ENCODE peak calls at places on chromosomes 6 and 20, in eight cellular contexts. T is uterus, E is upper lobe of left lung, F is PC-3, B is Peyer's patch, N is breast epithelium, C is foreskin keratinocyte, J is H9. L is an unnamed sample. For H3K4me1, the result is how much of the 10 kb centered on the place peaks cover.

GRCh38 chr6:157282279-157282678 is 41.0 kb downstream of the TMEM242 start:
- DNase-seq in T (no peak), E (no peak), F (no peak), B (no peak), N (no peak), C (no peak), J (no peak), L (no peak)

GRCh38 chr6:146543211-146543939 is at the start of gene RAB32:
- DNase-seq in T (peak), E (peak), F (peak), B (peak), N (peak), C (peak), J (peak), L (peak)

GRCh38 chr20:40982415-40983145 is 46.0 kb upstream of the TOP1 start:
- DNase-seq in T (no peak), E (no peak), F (no peak), B (no peak), N (no peak), C (no peak), J (no peak), L (no peak)

GRCh38 chr6:132023490-132023889 is 72.3 kb upstream of the CCN2 start:
- DNase-seq in T (no peak), E (no peak), F (peak), B (no peak), N (no peak), C (no peak), J (peak), L (no peak)

GRCh38 chr6:16240618-16241320 is 2.4 kb downstream of the GMPR start:
- DNase-seq in T (no peak), E (no peak), F (no peak), B (no peak), N (no peak), C (no peak), J (no peak), L (no peak)

GRCh38 chr20:63238491-63239126 is 2.9 kb downstream of the BIRC7 start:
- DNase-seq in T (no peak), E (no peak), F (no peak), B (no peak), N (no peak), C (no peak), J (no peak), L (no peak)

GRCh38 chr6:90144396-90144795 is 152.2 kb downstream of the BACH2 start:
- DNase-seq in T (no peak), E (no peak), F (peak), B (no peak), N (no peak), C (peak), J (no peak), L (no peak)

GRCh38 chr6:475341-475740 is 83.8 kb downstream of the IRF4 start:
- DNase-seq in T (no peak), E (no peak), F (no peak), B (no peak), N (no peak), C (no peak), J (no peak), L (no peak)

GRCh38 chr6:4774715-4775590 is 1.3 kb upstream of the CDYL start:
- DNase-seq in T (peak), E (peak), F (no peak), B (no peak), N (no peak), C (peak), J (peak), L (no peak)

GRCh38 chr6:31966506-31966905 is 5.4 kb downstream of the DXO start:
- DNase-seq in T (no peak), E (no peak), F (no peak), B (peak), N (no peak), C (no peak), J (no peak), L (no peak)

GRCh38 chr6:388202-388903 is 3.2 kb upstream of the IRF4 start:
- DNase-seq in T (no peak), E (no peak), F (no peak), B (no peak), N (no peak), C (no peak), J (no peak), L (no peak)

GRCh38 chr20:60108397-60108796 is 150.2 kb downstream of the CDH26 start:
- DNase-seq in T (no peak), E (no peak), F (no peak), B (no peak), N (no peak), C (no peak), J (no peak), L (no peak)

GRCh38 chr6:84546427-84546914 is 217.9 kb downstream of the TBX18 start:
- DNase-seq in T (no peak), E (no peak), F (no peak), B (no peak), N (no peak), C (no peak), J (no peak), L (no peak)

GRCh38 chr6:105174512-105174911 is 5.3 kb downstream of the POPDC3 start:
- DNase-seq in T (no peak), E (no peak), F (peak), B (no peak), N (no peak), C (peak), J (no peak), L (no peak)

GRCh38 chr6:163335671-163336545 is 78.6 kb upstream of the QKI start:
- DNase-seq in T (peak), E (peak), F (no peak), B (no peak), N (no peak), C (no peak), J (no peak), L (peak)

GRCh38 chr6:89042664-89043063 is 37.9 kb upstream of the PNRC1 start:
- DNase-seq in T (no peak), E (no peak), F (no peak), B (no peak), N (no peak), C (no peak), J (no peak), L (no peak)

DNA sequence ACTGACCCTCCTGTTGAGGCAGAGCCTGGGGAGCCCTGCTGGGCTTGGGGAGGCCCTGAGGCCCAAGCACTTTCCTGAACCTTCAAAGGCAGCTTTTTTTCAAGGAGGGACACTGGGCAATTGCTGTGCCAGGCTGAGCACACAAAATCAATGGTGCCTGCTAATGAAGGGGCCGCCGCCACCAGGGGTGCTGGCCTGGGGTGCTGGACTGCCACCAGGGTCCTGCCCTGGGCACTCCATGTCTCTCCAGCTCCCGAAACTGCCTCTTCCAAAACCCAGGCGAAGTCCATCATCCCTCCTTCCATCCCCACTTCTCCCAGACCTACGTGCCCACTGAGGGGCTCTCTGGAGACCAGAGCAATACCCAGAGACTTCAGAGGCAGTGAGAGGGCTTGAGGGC is 145.6 kb downstream of the GRM4 start:
- DNase-seq in T (no peak), E (no peak), F (no peak), B (peak), N (no peak), C (no peak), J (no peak), L (no peak)
- H3K4me1 ChIP-seq in T (under half), E (under half), F (under half), B (under half), N (under half), C (under half), J (under half), L (under half)

GRCh38 chr20:38844963-38845362 is 39.5 kb downstream of the PPP1R16B start:
- DNase-seq in T (no peak), E (no peak), F (no peak), B (no peak), N (no peak), C (no peak), J (no peak), L (no peak)
- H3K4me1 ChIP-seq in T (under half), E (under half), F (under half), B (under half), N (under half), C (under half), J (under half), L (under half)

GRCh38 chr20:47338131-47338628 is 18.3 kb downstream of the ZMYND8 start:
- DNase-seq in T (no peak), E (no peak), F (no peak), B (no peak), N (no peak), C (no peak), J (no peak), L (no peak)
- H3K4me1 ChIP-seq in T (under half), E (under half), F (under half), B (under half), N (under half), C (under half), J (under half), L (under half)

GRCh38 chr6:134517863-134518262 is 200.0 kb upstream of the SGK1 start:
- DNase-seq in T (no peak), E (peak), F (no peak), B (no peak), N (no peak), C (no peak), J (no peak), L (no peak)
- H3K4me1 ChIP-seq in T (under half), E (half or more), F (under half), B (under half), N (under half), C (under half), J (under half), L (under half)

L was measured in ascending aorta.